ENCODE peak calls at places on chromosomes 13 and 19, in seven cellular contexts. O is mucosa of descending colon, U is AG04450, Z is NB4, B is right atrium auricular region, H is retinal pigment epithelial cell, S is breast epithelium. V is an unnamed sample.

GRCh38 chr19:55795021-55795420 is 26.1 kb downstream of the RFPL4AL1 start:
- DNase-seq in O (no peak), U (no peak), Z (no peak), H (no peak), S (no peak), B (no peak), V (no peak)

GRCh38 chr13:40172149-40172591 is 494.3 kb downstream of the FOXO1 start:
- DNase-seq in S (peak; percentile 60), Z (no peak), B (no peak), U (no peak), O (no peak), H (no peak), V (no peak)

GRCh38 chr13:51919531-51919930 is 57.8 kb downstream of the CCDC70 start:
- DNase-seq in Z (no peak), S (no peak), O (no peak), H (no peak), B (no peak), U (no peak), V (no peak)

GRCh38 chr19:46924874-46925547 is 64.2 kb downstream of the ARHGAP35 start:
- DNase-seq in S (peak; percentile 58), Z (no peak), O (peak; percentile 51), H (no peak), B (no peak), U (no peak), V (no peak)

GRCh38 chr13:70206671-70207070 is 98.4 kb upstream of the KLHL1 start:
- DNase-seq in Z (no peak), S (no peak), H (no peak), U (no peak), B (no peak), O (no peak), V (no peak)

GRCh38 chr13:51276684-51277083 is 54.5 kb downstream of the FAM124A start:
- DNase-seq in Z (no peak), U (no peak), H (no peak), S (peak; percentile 26), O (peak; percentile 64), B (no peak), V (no peak)

GRCh38 chr13:93420887-93421286 is 194.3 kb downstream of the GPC6 start:
- DNase-seq in O (no peak), U (no peak), S (no peak), B (no peak), Z (no peak), H (no peak), V (no peak)

GRCh38 chr13:66501187-66501586 is 728.9 kb downstream of the PCDH9 start:
- DNase-seq in B (no peak), O (no peak), S (no peak), Z (no peak), U (no peak), H (no peak), V (no peak)

GRCh38 chr13:39385621-39386231 is 217.3 kb downstream of the LHFPL6 start:
- DNase-seq in U (no peak), H (no peak), O (no peak), B (no peak), S (no peak), Z (no peak), V (no peak)

GRCh38 chr13:66443926-66444325 is 786.2 kb downstream of the PCDH9 start:
- DNase-seq in O (no peak), H (peak; percentile 92), B (no peak), Z (no peak), U (no peak), S (no peak), V (no peak)

GRCh38 chr13:74839656-74840055 is 642.3 kb downstream of the TBC1D4 start:
- DNase-seq in O (no peak), U (no peak), S (no peak), Z (no peak), B (no peak), H (no peak), V (no peak)

GRCh38 chr13:73720216-73720840 is 413.9 kb downstream of the KLF12 start:
- DNase-seq in O (no peak), U (no peak), H (no peak), B (no peak), Z (no peak), S (no peak), V (no peak)

GRCh38 chr13:30696278-30697176 is 38.8 kb upstream of the ALOX5AP start:
- DNase-seq in Z (peak; percentile 85), S (no peak), B (peak; percentile 66), U (no peak), H (no peak), O (no peak), V (no peak)

GRCh38 chr13:49637989-49638388 is 9.7 kb downstream of the ARL11 start:
- DNase-seq in B (no peak), S (no peak), H (no peak), O (no peak), Z (no peak), U (no peak), V (no peak)

GRCh38 chr13:78602561-78603239 is 652 bp downstream of the POU4F1 start:
- DNase-seq in H (no peak), U (no peak), S (no peak), B (no peak), Z (peak; percentile 60), O (no peak), V (no peak)

GRCh38 chr19:24059572-24060295 is 27.3 kb upstream of the ZNF254 start:
- DNase-seq in U (no peak), H (no peak), Z (no peak), B (no peak), S (peak; percentile 83), O (no peak), V (no peak)

GRCh38 chr19:35720648-35721047 is 2.8 kb downstream of the KMT2B start:
- DNase-seq in S (no peak), H (no peak), Z (no peak), B (no peak), U (no peak), O (no peak), V (no peak)

GRCh38 chr13:110419391-110419791 is 112.3 kb downstream of the COL4A2 start:
- DNase-seq in S (peak; percentile 39), H (no peak), U (no peak), Z (no peak), O (no peak), B (no peak), V (no peak)

GRCh38 chr19:9836021-9836420 is 903 bp downstream of the PIN1 start:
- DNase-seq in O (no peak), H (no peak), S (no peak), B (no peak), Z (peak; percentile 64), U (no peak), V (no peak)

GRCh38 chr13:96279904-96280303 is 190.0 kb downstream of the HS6ST3 start:
- DNase-seq in U (no peak), Z (no peak), H (no peak), O (no peak), B (no peak), S (no peak), V (no peak)

DNA sequence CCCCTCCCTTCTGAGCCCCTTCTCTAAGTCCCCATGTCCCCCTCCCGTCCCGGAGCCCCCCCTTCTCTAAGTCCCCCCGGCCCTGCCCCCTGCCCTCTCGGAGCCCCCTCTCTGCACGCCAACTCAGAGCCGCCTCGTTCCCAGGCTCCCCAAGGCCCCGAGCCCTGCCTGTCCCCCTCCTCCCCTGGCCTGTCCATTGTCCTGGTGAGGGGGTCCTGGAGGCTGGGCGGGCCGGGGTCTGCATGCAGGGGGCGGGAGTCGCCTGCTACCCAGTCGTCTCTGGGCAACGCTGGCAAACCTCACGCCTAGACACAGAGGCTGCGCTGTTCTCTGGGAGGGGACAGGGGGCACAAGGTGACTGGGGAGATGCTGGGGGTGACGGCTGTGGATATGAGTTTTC is 39.2 kb upstream of the SEMA6B start:
- DNase-seq in U (no peak), B (no peak), S (no peak), Z (no peak), O (no peak), H (no peak), V (no peak)
- H3K4me3 ChIP-seq in U (no peak overlapping the region), B (no peak overlapping the region), S (no peak overlapping the region), Z (no peak overlapping the region), O (no peak overlapping the region), H (no peak overlapping the region), V (no peak overlapping the region)

GRCh38 chr13:43880930-43881329 is 1.2 kb downstream of the LACC1 start:
- DNase-seq in S (no peak), Z (no peak), H (no peak), B (no peak), U (no peak), O (no peak), V (no peak)

GRCh38 chr13:43878897-43879322 is 630 bp downstream of the CCDC122 start:
- DNase-seq in O (peak; percentile 74), B (peak; percentile 87), Z (peak; percentile 92), S (peak; percentile 40), H (peak; percentile 24), U (peak; percentile 26), V (peak; percentile 33)

GRCh38 chr13:43879323-43880181 is at the start of the genes CCDC122 and LACC1:
- DNase-seq in Z (peak; percentile 87), O (peak; percentile 84), B (peak; percentile 79), U (peak; percentile 54), H (peak; percentile 34), S (peak; percentile 77), V (peak; percentile 48)

GRCh38 chr13:43881580-43881979 is 1.9 kb downstream of the LACC1 start:
- DNase-seq in U (no peak), B (no peak), Z (no peak), O (no peak), H (no peak), S (no peak), V (no peak)

GRCh38 chr13:43880451-43880850 is 747 bp downstream of the LACC1 start:
- DNase-seq in U (no peak), S (no peak), O (peak; percentile 27), Z (no peak), B (no peak), H (no peak), V (no peak)
- H3K4me3 ChIP-seq in U (peak overlapping the region; percentile 72), S (peak overlapping the region; percentile 81), O (no peak overlapping the region), Z (peak overlapping the region; percentile 64), B (peak overlapping the region; percentile 87), H (no peak overlapping the region), V (no peak overlapping the region)

GRCh38 chr19:41744850-41745249 is 10.5 kb upstream of the CEACAM6 start:
- DNase-seq in B (no peak), H (no peak), S (no peak), Z (no peak), O (peak; percentile 84), U (no peak), V (no peak)
- H3K4me3 ChIP-seq in B (no peak overlapping the region), H (no peak overlapping the region), S (no peak overlapping the region), Z (no peak overlapping the region), O (no peak overlapping the region), U (no peak overlapping the region), V (no peak overlapping the region)

GRCh38 chr13:103884139-103884723 is 818.0 kb upstream of the SLC10A2 start:
- DNase-seq in H (no peak), S (no peak), U (no peak), B (no peak), Z (no peak), O (no peak), V (no peak)

GRCh38 chr13:103878891-103879605 is 812.8 kb upstream of the SLC10A2 start:
- DNase-seq in S (no peak), Z (no peak), B (no peak), O (no peak), H (peak; percentile 52), U (no peak), V (no peak)

GRCh38 chr13:103883152-103883551 is 816.9 kb upstream of the SLC10A2 start:
- DNase-seq in S (peak; percentile 87), H (peak; percentile 89), B (peak; percentile 90), U (peak; percentile 89), Z (peak; percentile 40), O (peak; percentile 61), V (peak; percentile 75)

DNA sequence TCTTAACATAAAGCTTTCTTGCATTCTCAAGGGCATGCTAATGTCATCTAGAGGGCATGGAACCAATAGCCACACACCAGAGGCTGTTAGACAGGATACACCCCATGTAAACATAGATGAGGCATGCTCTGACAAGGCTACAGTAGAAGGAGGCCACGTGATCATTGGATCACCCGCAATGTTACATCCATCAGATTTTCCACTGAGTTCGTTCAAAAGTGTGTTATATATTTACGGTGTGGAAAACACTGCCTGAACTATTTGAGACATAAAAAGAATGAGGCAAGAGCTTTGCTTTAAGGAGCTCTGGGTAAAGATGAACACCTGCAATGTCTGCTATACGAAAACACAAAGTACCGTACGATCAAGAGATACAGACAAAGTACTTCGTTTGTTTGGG is 817.5 kb upstream of the SLC10A2 start:
- DNase-seq in O (no peak), S (no peak), U (no peak), H (no peak), Z (no peak), B (no peak), V (no peak)
- H3K4me3 ChIP-seq in O (no peak overlapping the region), S (no peak overlapping the region), U (no peak overlapping the region), H (no peak overlapping the region), Z (no peak overlapping the region), B (no peak overlapping the region), V (peak overlapping the region; percentile 12)